ENCODE peak calls at places on chromosomes 6 and 20, in five cellular contexts. S, A, C, Z and P are unnamed samples.

GRCh38 chr6:29506446-29507067 is 18.8 kb upstream of the MAS1L start:
- DNase-seq in A (no peak), S (no peak), C (no peak), Z (no peak), P (no peak)

GRCh38 chr6:35154262-35154661 is 13.1 kb upstream of the TCP11 start:
- DNase-seq in C (no peak), S (peak; percentile 35), A (no peak), Z (no peak), P (no peak)

GRCh38 chr20:4166726-4167035 is 151.3 kb upstream of the RNF24 start:
- DNase-seq in Z (no peak), C (no peak), S (no peak), A (no peak), P (no peak)

GRCh38 chr6:79872986-79873385 is 74.4 kb downstream of the ELOVL4 start:
- DNase-seq in A (no peak), Z (no peak), C (no peak), S (peak; percentile 34), P (no peak)

GRCh38 chr6:155943635-155944034 is 488.0 kb upstream of the NOX3 start:
- DNase-seq in A (no peak), C (no peak), S (peak; percentile 8), Z (no peak), P (no peak)

GRCh38 chr20:47810686-47811347 is 25.5 kb upstream of the SULF2 start:
- DNase-seq in S (no peak), C (no peak), Z (peak; percentile 43), A (no peak), P (no peak)

GRCh38 chr6:127154509-127154908 is 36.0 kb downstream of the RSPO3 start:
- DNase-seq in A (no peak), Z (no peak), C (no peak), S (no peak), P (no peak)

GRCh38 chr6:31663087-31663960 is 1.5 kb downstream of the GPANK1 start:
- DNase-seq in A (no peak), S (no peak), Z (no peak), C (no peak), P (no peak)

GRCh38 chr6:44338228-44339122 is 4.0 kb upstream of the SPATS1 start:
- DNase-seq in Z (peak; percentile 74), A (peak; percentile 33), S (peak; percentile 18), C (peak; percentile 87), P (peak; percentile 51)

GRCh38 chr6:130366011-130366963 is at the start of gene TMEM200A:
- DNase-seq in Z (peak; percentile 79), C (peak; percentile 64), A (peak; percentile 6), S (peak; percentile 51), P (peak; percentile 66)

GRCh38 chr6:144262470-144263369 is 22.4 kb upstream of the UTRN start:
- DNase-seq in C (peak; percentile 59), A (no peak), Z (no peak), S (no peak), P (no peak)

GRCh38 chr6:40037271-40037670 is 103.0 kb upstream of the MOCS1 start:
- DNase-seq in Z (no peak), C (no peak), S (no peak), A (no peak), P (no peak)

DNA sequence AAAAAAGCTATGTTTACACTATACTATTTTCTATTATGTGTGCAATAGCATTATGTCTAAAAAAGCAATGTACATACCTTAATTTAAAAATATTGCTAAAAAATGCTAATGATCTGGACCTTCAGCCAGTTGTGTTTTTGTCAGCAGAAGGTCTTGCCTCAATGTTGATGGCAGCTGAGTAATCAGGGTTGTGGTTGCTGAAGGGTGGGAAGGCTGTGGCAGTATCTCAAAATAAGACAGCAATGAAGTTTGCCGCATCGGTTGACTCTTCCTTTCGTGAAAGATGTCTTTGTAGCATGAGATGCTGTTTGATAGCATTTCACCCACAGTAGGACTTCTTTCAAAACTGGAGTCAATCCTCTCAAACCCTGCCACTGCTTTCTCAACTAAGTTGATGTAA is 134.7 kb upstream of the CDYL start:
- DNase-seq in C (no peak), S (no peak), A (no peak), Z (no peak), P (no peak)
- H3K4me3 ChIP-seq in C (no peak overlapping the region), S (no peak overlapping the region), A (no peak overlapping the region), Z (no peak overlapping the region), P (no peak overlapping the region)

GRCh38 chr6:112249489-112249888 is 4.9 kb downstream of the LAMA4 start:
- DNase-seq in A (no peak), Z (no peak), C (no peak), S (peak; percentile 72), P (no peak)

GRCh38 chr6:112245511-112246203 is 8.7 kb downstream of the LAMA4 start:
- DNase-seq in C (no peak), Z (no peak), A (no peak), S (peak; percentile 94), P (no peak)

GRCh38 chr6:112244428-112244827 is 9.9 kb downstream of the LAMA4 start:
- DNase-seq in S (no peak), A (no peak), Z (no peak), C (no peak), P (no peak)

GRCh38 chr6:112243861-112244415 is 10.4 kb downstream of the LAMA4 start:
- DNase-seq in A (no peak), Z (no peak), S (no peak), C (no peak), P (no peak)

GRCh38 chr6:112247275-112247674 is 7.1 kb downstream of the LAMA4 start:
- DNase-seq in S (no peak), C (no peak), Z (no peak), A (no peak), P (no peak)
- H3K4me3 ChIP-seq in S (no peak overlapping the region), C (no peak overlapping the region), Z (no peak overlapping the region), A (no peak overlapping the region), P (no peak overlapping the region)

DNA sequence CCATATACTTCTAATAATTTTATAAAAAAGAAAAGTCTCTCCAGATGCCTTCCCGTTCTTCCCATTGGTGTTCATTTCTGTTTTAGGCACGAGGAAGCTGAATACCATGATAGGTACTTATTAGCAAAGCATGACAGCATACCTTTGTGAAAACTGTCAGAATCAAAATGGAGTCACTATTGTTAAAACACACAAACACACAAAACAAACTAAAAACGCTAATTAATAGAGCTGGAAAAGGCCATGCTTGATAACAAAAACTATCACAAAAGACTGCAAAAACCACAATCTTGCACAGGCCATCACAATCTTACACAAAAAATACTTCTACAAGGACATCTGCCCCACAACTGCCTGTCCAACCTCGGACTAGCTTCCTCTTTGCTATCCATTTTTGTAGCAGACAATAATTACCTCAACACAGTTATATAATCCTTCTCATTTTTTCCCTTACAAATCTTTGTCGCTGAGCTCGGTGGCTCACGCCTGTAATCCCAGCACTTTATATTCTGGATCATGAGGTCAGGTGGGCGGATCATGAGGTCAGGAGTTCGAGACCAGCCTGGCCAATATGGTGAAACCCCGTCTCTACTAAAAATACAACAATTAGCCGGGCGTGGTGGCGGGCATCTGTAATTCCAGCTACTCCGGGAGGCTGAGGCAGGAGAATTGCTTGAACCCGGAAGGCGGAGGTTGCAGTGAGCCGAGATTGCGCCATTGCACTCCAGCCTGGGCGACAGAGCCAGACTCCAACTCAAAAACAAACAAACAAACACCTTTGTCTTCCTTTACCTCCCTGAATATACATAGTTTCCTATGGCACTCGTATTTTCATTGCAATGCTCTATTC is 3.2 kb upstream of the ABT1 start:
- DNase-seq in S (no peak), A (no peak), C (no peak), Z (no peak), P (no peak)
- H3K4me3 ChIP-seq in S (no peak overlapping the region), A (peak overlapping the region; percentile 77), C (no peak overlapping the region), Z (no peak overlapping the region), P (no peak overlapping the region)

GRCh38 chr6:145734486-145735355 is 599 bp downstream of the EPM2A start:
- DNase-seq in S (peak; percentile 88), Z (peak; percentile 95), C (peak; percentile 91), A (peak; percentile 51), P (peak; percentile 93)

GRCh38 chr6:145738265-145738664 is 2.9 kb upstream of the EPM2A start:
- DNase-seq in S (no peak), A (no peak), Z (no peak), C (no peak), P (no peak)

GRCh38 chr6:145733770-145734169 is 1.6 kb downstream of the EPM2A start:
- DNase-seq in Z (no peak), S (no peak), C (no peak), A (no peak), P (no peak)

GRCh38 chr6:145735356-145736165 is at the start of gene EPM2A:
- DNase-seq in Z (peak; percentile 96), C (peak; percentile 89), S (peak; percentile 75), A (peak; percentile 38), P (peak; percentile 86)

GRCh38 chr6:145736854-145737181 is 1.5 kb upstream of the EPM2A start:
- DNase-seq in C (no peak), Z (no peak), S (peak; percentile 62), A (no peak), P (no peak)
- H3K4me3 ChIP-seq in C (no peak overlapping the region), Z (no peak overlapping the region), S (no peak overlapping the region), A (no peak overlapping the region), P (no peak overlapping the region)

GRCh38 chr20:44609511-44610312 is 27.3 kb downstream of the PKIG start:
- DNase-seq in Z (peak; percentile 94), C (peak; percentile 95), A (peak; percentile 95), S (peak; percentile 65), P (peak; percentile 99)
- H3K4me3 ChIP-seq in Z (peak overlapping the region; percentile 17), C (no peak overlapping the region), A (peak overlapping the region; percentile 29), S (no peak overlapping the region), P (peak overlapping the region; percentile 19)

GRCh38 chr6:16711551-16712249 is 49.6 kb downstream of the ATXN1 start:
- DNase-seq in S (no peak), C (peak; percentile 69), A (no peak), Z (no peak), P (no peak)

GRCh38 chr6:16712931-16713484 is 48.3 kb downstream of the ATXN1 start:
- DNase-seq in A (no peak), Z (no peak), S (peak; percentile 94), C (no peak), P (no peak)

GRCh38 chr6:16712250-16712930 is 48.9 kb downstream of the ATXN1 start:
- DNase-seq in C (no peak), S (no peak), Z (no peak), A (no peak), P (no peak)

GRCh38 chr6:16716450-16716858 is 44.8 kb downstream of the ATXN1 start:
- DNase-seq in S (no peak), A (no peak), Z (no peak), C (no peak), P (no peak)

DNA sequence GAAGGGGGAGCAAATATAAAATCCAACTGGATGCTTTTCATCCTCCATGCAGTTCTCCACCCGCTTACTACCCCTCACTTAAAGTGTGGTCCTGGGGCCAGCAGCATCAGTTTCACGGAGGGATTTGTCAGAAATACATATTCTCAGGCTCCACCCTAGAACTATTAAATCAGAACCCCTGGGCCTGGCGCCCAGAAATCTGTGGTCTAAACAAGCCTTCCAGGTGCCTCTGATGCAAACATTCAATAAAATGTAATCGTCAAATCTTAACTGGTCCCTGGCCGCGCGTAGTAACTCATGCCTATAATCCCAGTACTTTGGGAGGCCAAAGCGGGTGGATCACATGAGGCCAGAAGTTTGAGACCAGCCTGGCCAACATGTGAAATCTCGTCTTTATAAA is 47.7 kb downstream of the ATXN1 start:
- DNase-seq in A (no peak), C (no peak), S (no peak), Z (no peak), P (no peak)
- H3K4me3 ChIP-seq in A (no peak overlapping the region), C (no peak overlapping the region), S (peak overlapping the region; percentile 31), Z (no peak overlapping the region), P (no peak overlapping the region)